ENCODE peak calls at places on chromosomes 3 and 15, in nine cellular contexts. One of them, this sample, is unnamed. For H3K4me1, the result is how much of the 10 kb centered on the place peaks cover.

GRCh38 chr3:183698760-183699159 is 1.2 kb downstream of the YEATS2 start:
- DNase-seq in spleen: no peak
- DNase-seq in left ventricle myocardium inferior: no peak
- DNase-seq in right atrium auricular region: no peak
- DNase-seq in CD8-positive, alpha-beta T cell: no peak
- DNase-seq in mucosa of descending colon: no peak
- DNase-seq in body of pancreas: peak
- DNase-seq in DND-41: no peak
- DNase-seq in pancreas: no peak
- DNase-seq in this sample: no peak

GRCh38 chr3:101928890-101929289 is 79.6 kb downstream of the NFKBIZ start:
- DNase-seq in left ventricle myocardium inferior: no peak
- DNase-seq in DND-41: no peak
- DNase-seq in spleen: no peak
- DNase-seq in body of pancreas: no peak
- DNase-seq in CD8-positive, alpha-beta T cell: no peak
- DNase-seq in mucosa of descending colon: no peak
- DNase-seq in right atrium auricular region: no peak
- DNase-seq in pancreas: no peak
- DNase-seq in this sample: no peak

GRCh38 chr3:101703169-101703568 is 16.7 kb upstream of the RPL24 start:
- DNase-seq in spleen: no peak
- DNase-seq in pancreas: no peak
- DNase-seq in mucosa of descending colon: no peak
- DNase-seq in left ventricle myocardium inferior: no peak
- DNase-seq in right atrium auricular region: no peak
- DNase-seq in CD8-positive, alpha-beta T cell: no peak
- DNase-seq in DND-41: no peak
- DNase-seq in body of pancreas: no peak
- DNase-seq in this sample: no peak

GRCh38 chr3:5568451-5568850 is 380.9 kb downstream of the EDEM1 start:
- DNase-seq in pancreas: no peak
- DNase-seq in spleen: no peak
- DNase-seq in mucosa of descending colon: no peak
- DNase-seq in body of pancreas: no peak
- DNase-seq in right atrium auricular region: no peak
- DNase-seq in CD8-positive, alpha-beta T cell: no peak
- DNase-seq in left ventricle myocardium inferior: no peak
- DNase-seq in DND-41: peak
- DNase-seq in this sample: peak

GRCh38 chr3:185733980-185734724 is 90.7 kb downstream of the IGF2BP2 start:
- DNase-seq in DND-41: peak
- DNase-seq in right atrium auricular region: no peak
- DNase-seq in spleen: no peak
- DNase-seq in pancreas: no peak
- DNase-seq in CD8-positive, alpha-beta T cell: no peak
- DNase-seq in left ventricle myocardium inferior: no peak
- DNase-seq in body of pancreas: peak
- DNase-seq in mucosa of descending colon: no peak
- DNase-seq in this sample: peak

GRCh38 chr3:106514431-106514830 is 645.6 kb upstream of the CBLB start:
- DNase-seq in left ventricle myocardium inferior: no peak
- DNase-seq in mucosa of descending colon: no peak
- DNase-seq in body of pancreas: no peak
- DNase-seq in CD8-positive, alpha-beta T cell: no peak
- DNase-seq in right atrium auricular region: no peak
- DNase-seq in DND-41: no peak
- DNase-seq in spleen: no peak
- DNase-seq in pancreas: no peak
- DNase-seq in this sample: no peak

GRCh38 chr3:110378481-110378880 is 693.1 kb upstream of the NECTIN3 start:
- DNase-seq in CD8-positive, alpha-beta T cell: no peak
- DNase-seq in left ventricle myocardium inferior: no peak
- DNase-seq in pancreas: no peak
- DNase-seq in mucosa of descending colon: no peak
- DNase-seq in right atrium auricular region: no peak
- DNase-seq in spleen: no peak
- DNase-seq in DND-41: no peak
- DNase-seq in body of pancreas: no peak
- DNase-seq in this sample: no peak

GRCh38 chr3:48433472-48434118 is 3.7 kb upstream of the PLXNB1 start:
- DNase-seq in body of pancreas: no peak
- DNase-seq in right atrium auricular region: peak
- DNase-seq in CD8-positive, alpha-beta T cell: no peak
- DNase-seq in left ventricle myocardium inferior: no peak
- DNase-seq in spleen: peak
- DNase-seq in mucosa of descending colon: peak
- DNase-seq in DND-41: no peak
- DNase-seq in pancreas: no peak
- DNase-seq in this sample: no peak

GRCh38 chr3:10927551-10927950 is 65.0 kb upstream of the SLC6A1 start:
- DNase-seq in spleen: peak
- DNase-seq in right atrium auricular region: no peak
- DNase-seq in left ventricle myocardium inferior: no peak
- DNase-seq in pancreas: no peak
- DNase-seq in body of pancreas: no peak
- DNase-seq in mucosa of descending colon: no peak
- DNase-seq in CD8-positive, alpha-beta T cell: no peak
- DNase-seq in DND-41: no peak
- DNase-seq in this sample: no peak

GRCh38 chr3:56838441-56838840 is 36.7 kb upstream of the ARHGEF3 start:
- DNase-seq in CD8-positive, alpha-beta T cell: no peak
- DNase-seq in DND-41: peak
- DNase-seq in mucosa of descending colon: no peak
- DNase-seq in pancreas: no peak
- DNase-seq in left ventricle myocardium inferior: no peak
- DNase-seq in right atrium auricular region: no peak
- DNase-seq in spleen: no peak
- DNase-seq in body of pancreas: no peak
- DNase-seq in this sample: no peak

GRCh38 chr15:98854496-98854895 is 153.1 kb downstream of the PGPEP1L start:
- DNase-seq in right atrium auricular region: no peak
- DNase-seq in left ventricle myocardium inferior: no peak
- DNase-seq in pancreas: no peak
- DNase-seq in mucosa of descending colon: no peak
- DNase-seq in spleen: no peak
- DNase-seq in CD8-positive, alpha-beta T cell: no peak
- DNase-seq in body of pancreas: no peak
- DNase-seq in DND-41: no peak
- DNase-seq in this sample: no peak

GRCh38 chr15:98856540-98856907 is 151.1 kb downstream of the PGPEP1L start:
- DNase-seq in left ventricle myocardium inferior: no peak
- DNase-seq in mucosa of descending colon: no peak
- DNase-seq in spleen: no peak
- DNase-seq in DND-41: no peak
- DNase-seq in pancreas: no peak
- DNase-seq in CD8-positive, alpha-beta T cell: no peak
- DNase-seq in right atrium auricular region: no peak
- DNase-seq in body of pancreas: no peak
- DNase-seq in this sample: no peak

GRCh38 chr15:98855067-98855814 is 152.4 kb downstream of the PGPEP1L start:
- DNase-seq in spleen: no peak
- DNase-seq in pancreas: no peak
- DNase-seq in right atrium auricular region: no peak
- DNase-seq in CD8-positive, alpha-beta T cell: no peak
- DNase-seq in DND-41: no peak
- DNase-seq in mucosa of descending colon: no peak
- DNase-seq in left ventricle myocardium inferior: no peak
- DNase-seq in body of pancreas: no peak
- DNase-seq in this sample: no peak

GRCh38 chr15:98853593-98854420 is 153.8 kb downstream of the PGPEP1L start:
- DNase-seq in right atrium auricular region: no peak
- DNase-seq in DND-41: no peak
- DNase-seq in pancreas: no peak
- DNase-seq in CD8-positive, alpha-beta T cell: no peak
- DNase-seq in body of pancreas: no peak
- DNase-seq in mucosa of descending colon: no peak
- DNase-seq in left ventricle myocardium inferior: no peak
- DNase-seq in spleen: peak
- DNase-seq in this sample: no peak

DNA sequence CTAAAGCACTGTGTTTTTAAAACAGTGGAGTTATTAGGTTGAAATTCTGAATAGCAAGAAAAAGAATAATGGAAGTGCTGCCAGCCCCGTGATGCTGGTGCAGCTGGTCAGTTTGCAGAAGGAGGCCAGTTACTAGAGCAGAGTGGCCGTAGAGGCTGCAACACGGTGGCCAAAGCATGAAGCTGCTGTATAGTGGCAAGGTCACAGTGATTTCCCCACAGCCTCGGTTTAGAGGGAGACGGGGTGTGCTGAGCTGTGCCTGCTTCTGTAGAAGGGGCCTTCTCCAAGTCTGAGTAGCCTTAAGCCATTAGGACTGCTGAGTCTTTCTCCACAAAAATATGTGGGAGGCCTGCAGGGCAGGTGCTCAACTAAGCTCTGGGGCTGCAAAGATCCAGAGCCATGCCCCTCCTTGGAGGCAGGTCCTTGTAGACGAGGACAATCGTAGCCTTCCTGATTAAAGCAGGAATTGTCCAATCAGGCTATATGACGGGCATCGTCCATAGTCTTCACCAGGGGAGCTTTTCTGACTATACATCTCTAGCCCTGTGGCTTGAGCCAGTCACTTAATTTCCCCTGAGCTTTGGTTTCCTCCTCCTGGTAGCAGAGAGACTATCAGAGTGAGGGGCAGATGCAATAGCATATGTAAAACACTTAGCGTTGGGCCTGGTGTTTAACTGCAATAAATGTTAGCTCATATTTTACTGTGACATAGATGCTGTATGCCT is 151.6 kb downstream of the PGPEP1L start:
- DNase-seq in mucosa of descending colon: no peak
- DNase-seq in body of pancreas: no peak
- DNase-seq in DND-41: no peak
- DNase-seq in pancreas: no peak
- DNase-seq in right atrium auricular region: no peak
- DNase-seq in spleen: no peak
- DNase-seq in left ventricle myocardium inferior: no peak
- DNase-seq in CD8-positive, alpha-beta T cell: no peak
- DNase-seq in this sample: no peak
- H3K4me1 ChIP-seq in mucosa of descending colon: under half
- H3K4me1 ChIP-seq in body of pancreas: half or more
- H3K4me1 ChIP-seq in DND-41: half or more
- H3K4me1 ChIP-seq in pancreas: under half
- H3K4me1 ChIP-seq in right atrium auricular region: half or more
- H3K4me1 ChIP-seq in spleen: under half
- H3K4me1 ChIP-seq in left ventricle myocardium inferior: half or more
- H3K4me1 ChIP-seq in CD8-positive, alpha-beta T cell: under half
- H3K4me1 ChIP-seq in this sample: under half

GRCh38 chr15:68276668-68277067 is 877 bp upstream of the FEM1B start:
- DNase-seq in pancreas: no peak
- DNase-seq in body of pancreas: no peak
- DNase-seq in DND-41: no peak
- DNase-seq in spleen: no peak
- DNase-seq in right atrium auricular region: no peak
- DNase-seq in mucosa of descending colon: no peak
- DNase-seq in left ventricle myocardium inferior: no peak
- DNase-seq in CD8-positive, alpha-beta T cell: no peak
- DNase-seq in this sample: no peak
- H3K4me1 ChIP-seq in pancreas: under half
- H3K4me1 ChIP-seq in body of pancreas: under half
- H3K4me1 ChIP-seq in DND-41: under half
- H3K4me1 ChIP-seq in spleen: under half
- H3K4me1 ChIP-seq in right atrium auricular region: half or more
- H3K4me1 ChIP-seq in mucosa of descending colon: under half
- H3K4me1 ChIP-seq in left ventricle myocardium inferior: half or more
- H3K4me1 ChIP-seq in CD8-positive, alpha-beta T cell: under half
- H3K4me1 ChIP-seq in this sample: under half

GRCh38 chr3:45608885-45609284 is 14.3 kb downstream of the LIMD1 start:
- DNase-seq in pancreas: peak
- DNase-seq in right atrium auricular region: no peak
- DNase-seq in DND-41: no peak
- DNase-seq in left ventricle myocardium inferior: no peak
- DNase-seq in spleen: no peak
- DNase-seq in mucosa of descending colon: no peak
- DNase-seq in CD8-positive, alpha-beta T cell: no peak
- DNase-seq in body of pancreas: peak
- DNase-seq in this sample: no peak
- H3K4me1 ChIP-seq in pancreas: under half
- H3K4me1 ChIP-seq in right atrium auricular region: half or more
- H3K4me1 ChIP-seq in DND-41: under half
- H3K4me1 ChIP-seq in left ventricle myocardium inferior: half or more
- H3K4me1 ChIP-seq in spleen: under half
- H3K4me1 ChIP-seq in mucosa of descending colon: under half
- H3K4me1 ChIP-seq in CD8-positive, alpha-beta T cell: under half
- H3K4me1 ChIP-seq in body of pancreas: half or more
- H3K4me1 ChIP-seq in this sample: under half

DNA sequence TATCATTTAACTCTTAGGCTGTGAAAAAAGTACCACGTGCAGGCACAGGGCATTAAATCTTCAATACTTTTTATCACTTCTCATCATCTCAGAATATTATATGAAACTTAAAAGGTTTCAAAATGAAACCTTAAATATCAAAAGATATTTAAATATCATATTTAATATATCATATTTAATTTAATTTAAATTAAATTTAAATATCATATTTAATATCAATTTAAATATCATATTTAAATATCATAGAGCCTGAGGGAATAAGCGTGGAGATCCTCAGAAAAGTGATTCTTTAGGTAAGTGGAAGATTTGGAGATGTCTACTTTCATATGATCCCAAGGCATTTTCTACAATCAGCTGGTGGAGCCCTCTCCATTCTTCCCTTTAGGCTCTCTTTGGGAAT is 716.6 kb downstream of the OTOL1 start:
- DNase-seq in CD8-positive, alpha-beta T cell: no peak
- DNase-seq in pancreas: no peak
- DNase-seq in mucosa of descending colon: no peak
- DNase-seq in body of pancreas: no peak
- DNase-seq in left ventricle myocardium inferior: no peak
- DNase-seq in DND-41: no peak
- DNase-seq in right atrium auricular region: no peak
- DNase-seq in spleen: no peak
- DNase-seq in this sample: no peak
- H3K4me1 ChIP-seq in CD8-positive, alpha-beta T cell: under half
- H3K4me1 ChIP-seq in pancreas: under half
- H3K4me1 ChIP-seq in mucosa of descending colon: under half
- H3K4me1 ChIP-seq in body of pancreas: under half
- H3K4me1 ChIP-seq in left ventricle myocardium inferior: under half
- H3K4me1 ChIP-seq in DND-41: under half
- H3K4me1 ChIP-seq in right atrium auricular region: under half
- H3K4me1 ChIP-seq in spleen: under half
- H3K4me1 ChIP-seq in this sample: under half

DNA sequence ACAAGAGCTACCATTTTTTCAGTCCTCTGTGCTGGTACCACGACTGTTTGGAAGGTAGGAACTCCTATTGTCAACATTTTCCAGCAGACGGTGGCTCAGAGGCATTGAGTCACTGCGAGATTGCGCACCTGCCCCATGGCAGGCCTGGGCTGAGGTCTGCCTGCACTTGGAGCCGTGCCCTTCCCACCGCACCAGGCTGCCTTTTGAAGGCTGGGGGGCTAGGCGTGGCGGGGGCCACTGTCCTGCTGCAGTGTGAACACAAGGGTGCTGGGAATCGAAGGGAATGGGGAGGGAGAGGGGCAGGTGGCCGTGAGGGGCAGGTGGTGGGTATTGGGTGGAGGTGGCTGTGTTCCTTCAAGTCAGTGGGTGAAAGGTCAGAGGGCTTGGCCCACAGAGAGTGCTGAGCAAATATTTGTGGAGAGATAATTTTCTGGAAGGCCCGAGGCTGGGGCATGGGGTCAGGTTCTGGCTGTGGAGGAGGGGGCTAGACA is 16.3 kb downstream of the SNX33 start:
- DNase-seq in right atrium auricular region: no peak
- DNase-seq in spleen: no peak
- DNase-seq in left ventricle myocardium inferior: no peak
- DNase-seq in DND-41: no peak
- DNase-seq in mucosa of descending colon: no peak
- DNase-seq in pancreas: peak
- DNase-seq in body of pancreas: peak
- DNase-seq in CD8-positive, alpha-beta T cell: no peak
- DNase-seq in this sample: no peak
- H3K4me1 ChIP-seq in right atrium auricular region: half or more
- H3K4me1 ChIP-seq in spleen: under half
- H3K4me1 ChIP-seq in left ventricle myocardium inferior: half or more
- H3K4me1 ChIP-seq in DND-41: under half
- H3K4me1 ChIP-seq in mucosa of descending colon: half or more
- H3K4me1 ChIP-seq in pancreas: under half
- H3K4me1 ChIP-seq in body of pancreas: half or more
- H3K4me1 ChIP-seq in CD8-positive, alpha-beta T cell: under half
- H3K4me1 ChIP-seq in this sample: under half

This sample was measured in iPS DF 6.9.